ENCODE peak calls at places on chromosomes 6 and 20, in seven cellular contexts. S, N, F, X, A, E and M are unnamed samples.

GRCh38 chr6:113495521-113495920 is 361.6 kb upstream of the MARCKS start:
- DNase-seq in S (no peak), N (no peak), F (peak), X (no peak), A (peak), E (no peak), M (no peak)

GRCh38 chr20:51299413-51299812 is 243.1 kb downstream of the NFATC2 start:
- DNase-seq in S (no peak), N (no peak), F (no peak), X (no peak), A (no peak), E (no peak), M (no peak)

GRCh38 chr6:15036690-15037245 is 209.1 kb upstream of the JARID2 start:
- DNase-seq in S (peak), N (no peak), F (no peak), X (no peak), A (no peak), E (peak), M (peak)

GRCh38 chr20:62142252-62143117 is 709 bp downstream of the PSMA7 start:
- DNase-seq in S (peak), N (peak), F (no peak), X (no peak), A (peak), E (peak), M (no peak)

GRCh38 chr6:109769213-109769612 is 78.1 kb downstream of the FIG4 start:
- DNase-seq in S (no peak), N (no peak), F (no peak), X (no peak), A (no peak), E (no peak), M (no peak)

GRCh38 chr6:28710466-28711191 is 184.9 kb downstream of the GPX5 start:
- DNase-seq in S (no peak), N (no peak), F (no peak), X (no peak), A (no peak), E (no peak), M (no peak)

GRCh38 chr6:83221886-83222479 is 28.8 kb downstream of the RWDD2A start:
- DNase-seq in S (no peak), N (peak), F (peak), X (no peak), A (peak), E (no peak), M (no peak)

GRCh38 chr6:146768722-146769121 is 169.9 kb downstream of the ADGB start:
- DNase-seq in S (no peak), N (no peak), F (no peak), X (no peak), A (no peak), E (no peak), M (no peak)

GRCh38 chr6:68235192-68235812 is 399.8 kb upstream of the ADGRB3 start:
- DNase-seq in S (no peak), N (no peak), F (no peak), X (no peak), A (peak), E (no peak), M (no peak)

GRCh38 chr6:168121308-168121665 is 42.3 kb upstream of the FRMD1 start:
- DNase-seq in S (no peak), N (no peak), F (no peak), X (no peak), A (no peak), E (no peak), M (no peak)

GRCh38 chr6:344816-345340 is 46.7 kb upstream of the IRF4 start:
- DNase-seq in S (no peak), N (no peak), F (no peak), X (no peak), A (no peak), E (no peak), M (no peak)

GRCh38 chr6:78300885-78301284 is 566.5 kb upstream of the IRAK1BP1 start:
- DNase-seq in S (no peak), N (no peak), F (peak), X (no peak), A (no peak), E (no peak), M (no peak)

GRCh38 chr20:35697696-35698297 is 1.4 kb downstream of the NFS1 start:
- DNase-seq in S (no peak), N (no peak), F (no peak), X (no peak), A (no peak), E (no peak), M (no peak)

GRCh38 chr20:59063358-59064213 is 21.0 kb upstream of the PRELID3B start:
- DNase-seq in S (peak), N (no peak), F (peak), X (no peak), A (peak), E (no peak), M (no peak)

GRCh38 chr6:122392564-122393338 is 6.7 kb upstream of the HSF2 start:
- DNase-seq in S (no peak), N (no peak), F (no peak), X (no peak), A (no peak), E (no peak), M (no peak)

GRCh38 chr6:139515511-139515910 is 141.1 kb upstream of the CITED2 start:
- DNase-seq in S (no peak), N (no peak), F (no peak), X (no peak), A (peak), E (no peak), M (no peak)

GRCh38 chr6:107304421-107305025 is 154.8 kb downstream of the PDSS2 start:
- DNase-seq in S (peak), N (no peak), F (peak), X (no peak), A (no peak), E (no peak), M (no peak)

GRCh38 chr20:46568570-46569129 is 18.2 kb upstream of the OCSTAMP start:
- DNase-seq in S (peak), N (no peak), F (no peak), X (no peak), A (peak), E (no peak), M (peak)

GRCh38 chr20:31652917-31653385 is 15.2 kb downstream of the COX4I2 start:
- DNase-seq in S (no peak), N (no peak), F (no peak), X (no peak), A (peak), E (no peak), M (no peak)

GRCh38 chr6:18277181-18278006 is 13.1 kb upstream of the DEK start:
- DNase-seq in S (no peak), N (no peak), F (no peak), X (peak), A (peak), E (peak), M (no peak)

GRCh38 chr6:45946887-45947286 is 68.8 kb downstream of the CLIC5 start:
- DNase-seq in S (no peak), N (no peak), F (peak), X (no peak), A (peak), E (no peak), M (no peak)

GRCh38 chr6:106671651-106672050 is 42.3 kb downstream of the QRSL1 start:
- DNase-seq in S (no peak), N (no peak), F (no peak), X (no peak), A (no peak), E (no peak), M (no peak)

GRCh38 chr20:13458860-13459451 is 179.8 kb downstream of the TASP1 start:
- DNase-seq in S (peak), N (peak), F (peak), X (no peak), A (peak), E (peak), M (peak)

GRCh38 chr6:106473807-106474206 is 113.3 kb downstream of the CRYBG1 start:
- DNase-seq in S (no peak), N (no peak), F (peak), X (no peak), A (peak), E (no peak), M (no peak)

GRCh38 chr6:82013561-82014275 is 233.8 kb downstream of the IBTK start:
- DNase-seq in S (no peak), N (no peak), F (peak), X (no peak), A (peak), E (no peak), M (peak)

GRCh38 chr6:74991573-74992332 is 214.1 kb downstream of the COL12A1 start:
- DNase-seq in S (no peak), N (no peak), F (peak), X (no peak), A (peak), E (no peak), M (no peak)

GRCh38 chr6:33840064-33840926 is 36.5 kb upstream of the MLN start:
- DNase-seq in S (peak), N (no peak), F (peak), X (no peak), A (peak), E (no peak), M (peak)

GRCh38 chr6:110664933-110665332 is 150.3 kb downstream of the CDK19 start:
- DNase-seq in S (no peak), N (peak), F (no peak), X (no peak), A (peak), E (no peak), M (no peak)

GRCh38 chr6:56690519-56691200 is 48.0 kb upstream of the DST start:
- DNase-seq in S (no peak), N (no peak), F (peak), X (no peak), A (peak), E (no peak), M (no peak)

GRCh38 chr20:50467618-50468373 is 42.4 kb upstream of the PTPN1 start:
- DNase-seq in S (peak), N (peak), F (peak), X (peak), A (peak), E (peak), M (no peak)

GRCh38 chr6:83970582-83970981 is 63.0 kb upstream of the MRAP2 start:
- DNase-seq in S (no peak), N (no peak), F (no peak), X (no peak), A (no peak), E (no peak), M (no peak)

GRCh38 chr6:46305833-46306232 is 135.1 kb upstream of the ENPP5 start:
- DNase-seq in S (no peak), N (no peak), F (no peak), X (no peak), A (no peak), E (no peak), M (no peak)

GRCh38 chr6:121222656-121223055 is 111.6 kb downstream of the TBC1D32 start:
- DNase-seq in S (no peak), N (no peak), F (peak), X (no peak), A (peak), E (no peak), M (no peak)

GRCh38 chr20:62763404-62763803 is 32.9 kb upstream of the MRGBP start:
- DNase-seq in S (no peak), N (no peak), F (no peak), X (no peak), A (no peak), E (peak), M (no peak)

GRCh38 chr6:141313986-141314385 is 818.7 kb upstream of the GJE1 start:
- DNase-seq in S (no peak), N (no peak), F (no peak), X (no peak), A (no peak), E (no peak), M (no peak)

GRCh38 chr6:166271376-166271765 is 36.8 kb downstream of the PRR18 start:
- DNase-seq in S (no peak), N (no peak), F (no peak), X (no peak), A (no peak), E (no peak), M (no peak)

GRCh38 chr20:36368400-36368799 is 62.3 kb downstream of the DLGAP4 start:
- DNase-seq in S (no peak), N (no peak), F (no peak), X (no peak), A (no peak), E (no peak), M (no peak)

GRCh38 chr20:25353754-25354705 is 36.6 kb downstream of the ABHD12 start:
- DNase-seq in S (no peak), N (no peak), F (no peak), X (no peak), A (no peak), E (no peak), M (no peak)
- TF ChIP-seq CTCF in S (no peak), N (no peak), F (no peak), X (no peak), A (no peak), E (no peak), M (no peak)

DNA sequence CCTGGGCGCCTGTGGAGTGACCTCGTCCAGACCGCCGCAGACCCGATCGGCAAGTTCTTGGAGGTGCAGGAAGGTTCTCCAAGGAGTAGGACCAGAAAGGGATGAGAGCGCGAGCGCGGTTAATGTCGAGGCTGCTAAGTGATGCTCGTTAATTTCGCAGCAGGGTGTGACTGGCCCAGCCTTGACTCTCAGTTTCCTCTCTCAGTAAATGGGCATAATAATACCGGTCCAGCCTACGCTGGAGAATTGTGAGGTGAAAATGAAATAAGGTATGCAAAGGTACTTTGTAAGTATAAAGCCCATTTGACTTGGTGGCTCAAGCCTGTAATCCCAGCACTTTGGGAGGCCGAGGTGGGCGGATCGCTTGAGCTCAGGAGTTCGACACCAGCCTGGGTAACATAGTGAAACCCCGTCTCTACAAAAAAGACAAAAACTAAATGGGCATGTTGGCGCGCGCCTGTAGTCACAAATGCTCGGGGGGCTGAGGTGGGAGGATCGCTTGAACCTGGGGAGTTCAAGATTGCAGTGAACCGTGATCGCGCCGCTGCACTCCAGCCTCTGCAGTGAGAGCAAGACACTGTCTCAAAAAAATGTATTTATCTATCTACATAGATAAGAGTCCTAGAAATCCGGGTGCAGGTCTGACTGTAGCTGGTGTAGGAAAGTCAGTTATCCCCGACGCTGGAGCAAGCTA is 634 bp upstream of the BTBD9 start:
- DNase-seq in S (no peak), N (peak), F (no peak), X (no peak), A (peak), E (no peak), M (no peak)
- TF ChIP-seq CTCF in S (no peak), N (no peak), F (no peak), X (no peak), A (no peak), E (no peak), M (no peak)

DNA sequence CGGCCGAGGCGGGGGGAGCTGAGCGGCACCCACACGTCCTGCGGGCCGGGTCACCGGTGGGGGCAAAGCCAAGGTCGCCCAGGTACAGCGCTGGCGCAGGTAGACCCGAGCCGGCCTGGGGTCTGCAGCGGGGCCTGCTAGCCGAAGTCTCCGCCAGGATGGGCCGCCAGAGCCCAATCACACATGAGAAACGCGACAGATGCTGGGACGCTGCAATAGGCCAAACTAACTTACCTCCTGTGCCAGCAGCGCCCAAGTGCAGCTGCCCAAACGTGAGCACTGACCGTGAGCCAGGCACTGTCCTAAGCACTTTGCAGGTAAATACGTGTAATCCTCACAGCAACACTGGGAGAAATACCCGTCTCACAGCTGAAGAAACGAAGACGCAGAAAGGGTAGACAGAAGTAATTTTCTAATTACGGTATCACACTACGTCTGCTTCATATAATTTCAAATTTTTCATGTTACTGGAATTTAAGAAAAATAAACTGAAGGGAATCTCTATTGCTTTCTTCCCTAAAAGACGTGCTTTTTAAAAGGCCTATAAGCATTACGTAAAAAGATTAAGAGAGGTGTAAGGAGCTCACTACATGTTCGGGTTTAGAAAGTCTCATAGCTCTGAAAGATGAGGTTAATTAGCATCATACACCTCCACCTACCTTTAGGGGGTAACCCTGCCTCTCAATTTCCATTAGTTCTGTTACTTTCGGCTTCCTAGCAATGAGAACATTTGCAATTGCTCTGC is 614 bp upstream of the PLAGL1 start:
- DNase-seq in S (no peak), N (no peak), F (no peak), X (no peak), A (peak), E (no peak), M (peak)
- TF ChIP-seq CTCF in S (no peak), N (no peak), F (no peak), X (no peak), A (no peak), E (no peak), M (no peak)

DNA sequence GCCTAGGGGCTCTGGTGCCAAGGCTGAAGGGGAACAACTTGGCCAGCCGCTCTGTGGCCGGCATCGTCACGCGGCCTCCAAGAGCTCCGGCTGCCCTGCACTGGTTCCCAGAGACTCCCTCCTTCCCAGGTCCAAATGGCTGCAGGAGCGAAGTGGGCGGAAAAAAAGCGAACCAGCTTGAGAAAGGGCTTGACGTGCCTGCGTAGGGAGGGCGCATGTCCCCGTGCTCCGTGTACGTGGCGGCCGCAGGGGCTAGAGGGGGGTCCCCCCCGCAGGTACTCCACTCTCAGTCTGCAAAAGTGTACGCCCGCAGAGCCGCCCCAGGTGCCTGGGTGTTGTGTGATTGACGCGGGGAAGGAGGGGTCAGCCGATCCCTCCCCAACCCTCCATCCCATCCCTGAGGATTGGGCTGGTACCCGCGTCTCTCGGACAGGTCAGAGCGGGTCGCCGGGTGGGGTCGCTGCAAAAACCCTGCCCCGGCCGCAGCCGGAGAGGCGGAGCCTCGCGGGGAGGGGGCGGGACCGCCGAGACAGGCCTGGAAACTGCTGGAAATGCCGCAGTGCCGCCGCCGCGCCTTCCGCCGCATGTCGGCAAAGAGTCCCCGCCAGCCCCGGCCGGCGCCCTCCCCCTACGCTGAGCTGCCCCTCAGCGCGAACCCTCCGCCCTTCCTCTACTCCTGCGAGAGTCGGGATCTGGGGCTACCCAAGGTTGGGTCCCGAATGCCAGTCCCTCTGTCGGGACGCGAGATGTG is 814 bp upstream of the HSP90AB1 start:
- DNase-seq in S (peak), N (peak), F (peak), X (peak), A (peak), E (peak), M (peak)
- TF ChIP-seq CTCF in S (peak), N (no peak), F (peak), X (no peak), A (no peak), E (no peak), M (no peak)

GRCh38 chr6:170135821-170136471 is 154.9 kb downstream of the DLL1 start:
- DNase-seq in S (no peak), N (no peak), F (no peak), X (no peak), A (no peak), E (no peak), M (no peak)

GRCh38 chr6:170135041-170135440 is 155.8 kb downstream of the DLL1 start:
- DNase-seq in S (no peak), N (no peak), F (no peak), X (no peak), A (no peak), E (no peak), M (peak)

GRCh38 chr6:170134077-170135040 is 156.5 kb downstream of the DLL1 start:
- DNase-seq in S (no peak), N (no peak), F (no peak), X (no peak), A (no peak), E (no peak), M (no peak)

GRCh38 chr6:170136541-170137175 is 154.2 kb downstream of the DLL1 start:
- DNase-seq in S (no peak), N (no peak), F (no peak), X (no peak), A (no peak), E (no peak), M (no peak)

GRCh38 chr6:170135461-170135820 is 155.4 kb downstream of the DLL1 start:
- DNase-seq in S (no peak), N (no peak), F (no peak), X (no peak), A (no peak), E (no peak), M (no peak)
- TF ChIP-seq CTCF in S (no peak), N (no peak), F (no peak), X (no peak), A (no peak), E (no peak), M (no peak)

GRCh38 chr20:7505152-7505834 is 435.0 kb downstream of the HAO1 start:
- DNase-seq in S (no peak), N (no peak), F (no peak), X (no peak), A (no peak), E (no peak), M (no peak)
- TF ChIP-seq CTCF in S (no peak), N (no peak), F (no peak), X (no peak), A (no peak), E (no peak), M (no peak)

GRCh38 chr6:1363729-1364572 is 25.4 kb upstream of the FOXF2 start:
- DNase-seq in S (no peak), N (no peak), F (no peak), X (no peak), A (peak), E (peak), M (no peak)
- TF ChIP-seq CTCF in S (no peak), N (no peak), F (no peak), X (peak), A (peak), E (no peak), M (no peak)

DNA sequence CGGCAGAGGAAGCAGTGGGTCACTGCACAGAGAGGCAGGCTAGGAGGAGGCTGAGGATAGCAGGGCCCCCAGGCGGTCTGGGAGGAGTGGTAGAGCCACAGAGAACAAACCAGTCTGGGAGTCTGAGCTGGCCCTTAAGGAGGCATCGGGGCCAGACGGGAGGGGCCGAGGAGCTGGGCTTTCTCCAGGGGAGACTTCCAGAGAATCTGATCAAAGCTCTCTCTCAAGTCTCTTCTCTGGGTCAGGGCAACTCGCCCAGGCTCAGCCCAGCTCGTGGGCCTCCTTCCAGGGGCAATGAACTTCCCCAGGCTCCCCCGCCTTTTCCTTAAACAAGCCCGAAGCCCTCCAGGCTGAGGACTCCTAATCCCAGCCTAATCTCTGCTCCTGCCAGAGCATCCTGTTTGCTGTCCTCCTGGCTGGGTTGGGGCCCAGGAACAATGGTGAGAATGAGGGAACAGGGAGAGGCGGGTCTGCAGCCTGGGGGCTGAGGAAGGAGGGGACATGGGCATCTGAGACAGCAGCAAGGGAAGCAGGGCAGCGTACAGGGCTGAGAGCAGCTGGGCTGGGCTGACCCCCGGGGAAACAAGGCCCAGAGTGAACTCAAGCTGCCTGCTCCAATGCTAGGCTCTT is 173.6 kb downstream of the ANKRD60 start:
- DNase-seq in S (no peak), N (no peak), F (no peak), X (no peak), A (no peak), E (peak), M (no peak)
- TF ChIP-seq CTCF in S (no peak), N (no peak), F (no peak), X (no peak), A (no peak), E (no peak), M (no peak)